ENCODE peak calls at places on chromosomes 4 and X, in four cellular contexts. Q is T-helper 2 cell; O is naive thymus-derived CD4-positive, alpha-beta T cell; X is NCI-H2029. K is an unnamed sample.

GRCh38 chr4:16505726-16506125 is 279.5 kb upstream of the TAPT1 start:
- DNase-seq in Q (no peak), O (no peak), X (no peak), K (no peak)

GRCh38 chr4:1199556-1200331 is 27.4 kb upstream of the SPON2 start:
- DNase-seq in Q (no peak), O (no peak), X (no peak), K (no peak)

GRCh38 chr4:28451346-28451745 is 1590.7 kb downstream of the STIM2 start:
- DNase-seq in Q (no peak), O (no peak), X (no peak), K (no peak)

GRCh38 chr4:154720123-154720522 is 23.7 kb upstream of the LRAT start:
- DNase-seq in Q (no peak), O (no peak), X (no peak), K (no peak)

GRCh38 chr4:102759835-102760644 is 728 bp downstream of the MANBA start:
- DNase-seq in Q (no peak), O (no peak), X (no peak), K (peak; percentile 34)

GRCh38 chr4:72505314-72505744 is 63.7 kb downstream of the ADAMTS3 start:
- DNase-seq in Q (no peak), O (no peak), X (peak; percentile 6), K (peak; percentile 42)

GRCh38 chr4:103011378-103012025 is 8.0 kb downstream of the SLC9B1 start:
- DNase-seq in Q (no peak), O (no peak), X (no peak), K (peak; percentile 90)

GRCh38 chr4:2073808-2074481 is 14.8 kb downstream of the NAT8L start:
- DNase-seq in Q (no peak), O (no peak), X (no peak), K (no peak)

GRCh38 chr4:112765317-112765989 is 128.5 kb downstream of the LARP7 start:
- DNase-seq in Q (no peak), O (no peak), X (no peak), K (peak; percentile 25)

GRCh38 chr4:131974730-131975129 is 1174.4 kb upstream of the PCDH10 start:
- DNase-seq in Q (no peak), O (no peak), X (no peak), K (no peak)

GRCh38 chrX:154373340-154374306 is 811 bp downstream of the FLNA start:
- DNase-seq in Q (no peak), O (no peak), X (peak; percentile 81), K (peak; percentile 77)

GRCh38 chr4:80407246-80407645 is 71.7 kb downstream of the CFAP299 start:
- DNase-seq in Q (no peak), O (no peak), X (no peak), K (peak; percentile 51)

GRCh38 chrX:132631579-132632232 is 142.9 kb upstream of the MBNL3 start:
- DNase-seq in Q (no peak), O (peak; percentile 39), X (no peak), K (peak; percentile 11)

GRCh38 chr4:182768821-182769220 is 148.4 kb downstream of the DCTD start:
- DNase-seq in Q (no peak), O (no peak), X (no peak), K (peak; percentile 57)

GRCh38 chr4:15963001-15963451 is at the start of gene FGFBP2:
- DNase-seq in Q (peak; percentile 54), O (peak; percentile 73), X (peak; percentile 22), K (peak; percentile 62)

GRCh38 chrX:14529288-14529989 is at the start of gene GLRA2:
- DNase-seq in Q (no peak), O (peak; percentile 4), X (no peak), K (peak; percentile 0)

GRCh38 chrX:154136627-154137161 is 7.3 kb upstream of the OPN1LW start:
- DNase-seq in Q (peak; percentile 68), O (peak; percentile 68), X (peak; percentile 27), K (peak; percentile 55)

GRCh38 chr4:189090174-189090814 is 850.4 kb upstream of the FRG1 start:
- DNase-seq in Q (no peak), O (no peak), X (peak; percentile 7), K (peak; percentile 17)

GRCh38 chrX:11449613-11450012 is 156.4 kb downstream of the AMELX start:
- DNase-seq in Q (no peak), O (no peak), X (no peak), K (no peak)

GRCh38 chr4:71426381-71427042 is 87.7 kb downstream of the SLC4A4 start:
- DNase-seq in Q (no peak), O (no peak), X (no peak), K (no peak)

GRCh38 chrX:141405878-141406492 is 163.7 kb upstream of the SPANXC start:
- DNase-seq in Q (no peak), O (no peak), X (no peak), K (peak; percentile 52)

GRCh38 chr4:81422591-81422990 is 49.1 kb downstream of the RASGEF1B start:
- DNase-seq in Q (no peak), O (no peak), X (no peak), K (no peak)

GRCh38 chr4:122758033-122758432 is 25.5 kb downstream of the BBS12 start:
- DNase-seq in Q (no peak), O (peak; percentile 29), X (no peak), K (peak; percentile 37)

GRCh38 chrX:349702-350101 is 31.1 kb upstream of the GTPBP6 start:
- DNase-seq in Q (no peak), O (no peak), X (no peak), K (no peak)

GRCh38 chr4:163264934-163265333 is 67.5 kb downstream of the NPY1R start:
- DNase-seq in Q (no peak), O (no peak), X (no peak), K (no peak)

GRCh38 chr4:5052726-5053425 is 1.6 kb downstream of the STK32B start:
- DNase-seq in Q (no peak), O (no peak), X (no peak), K (no peak)

GRCh38 chr4:145511913-145512522 is 30.4 kb downstream of the SMAD1 start:
- DNase-seq in Q (no peak), O (no peak), X (no peak), K (peak; percentile 15)